ENCODE peak calls at places on chromosomes 5 and 9, in nine cellular contexts. R is right cardiac atrium, Q is lung, P is body of pancreas, K is H1, T is MM.1S, E is neural progenitor cell, I is mammary epithelial cell, W is A549. B is an unnamed sample. For H3K4me1, the result is how much of the 10 kb centered on the place peaks cover.

GRCh38 chr9:27192291-27192960 is 83.4 kb downstream of the TEK start:
- DNase-seq in R (peak), Q (no peak), P (no peak), K (no peak), T (no peak), E (no peak), I (no peak), W (no peak), B (no peak)

GRCh38 chr5:171975262-171975876 is 31.1 kb downstream of the FBXW11 start:
- DNase-seq in R (no peak), Q (no peak), P (peak), K (no peak), T (no peak), E (no peak), I (peak), W (no peak), B (peak)

GRCh38 chr5:68554566-68555279 is 339.2 kb downstream of the PIK3R1 start:
- DNase-seq in R (peak), Q (no peak), P (peak), K (no peak), T (no peak), E (peak), I (no peak), W (no peak), B (peak)

GRCh38 chr5:107805819-107806218 is 135.1 kb upstream of the EFNA5 start:
- DNase-seq in R (no peak), Q (no peak), P (no peak), K (no peak), T (no peak), E (peak), I (no peak), W (no peak), B (no peak)

GRCh38 chr9:87336914-87337333 is 160.7 kb upstream of the DAPK1 start:
- DNase-seq in R (no peak), Q (no peak), P (peak), K (no peak), T (peak), E (peak), I (peak), W (peak), B (peak)

GRCh38 chr5:168978500-168978899 is 322.4 kb downstream of the SLIT3 start:
- DNase-seq in R (no peak), Q (no peak), P (no peak), K (no peak), T (no peak), E (no peak), I (no peak), W (no peak), B (no peak)

GRCh38 chr9:111483419-111483861 is 743 bp downstream of the ECPAS start:
- DNase-seq in R (no peak), Q (peak), P (no peak), K (no peak), T (peak), E (no peak), I (peak), W (no peak), B (no peak)

GRCh38 chr5:33588654-33589372 is 148.0 kb downstream of the TARS1 start:
- DNase-seq in R (no peak), Q (no peak), P (peak), K (peak), T (no peak), E (peak), I (no peak), W (peak), B (peak)

GRCh38 chr9:135029434-135029833 is 58.0 kb upstream of the OLFM1 start:
- DNase-seq in R (no peak), Q (no peak), P (no peak), K (no peak), T (no peak), E (no peak), I (no peak), W (no peak), B (no peak)

GRCh38 chr9:98864257-98865180 is 57.0 kb downstream of the GALNT12 start:
- DNase-seq in R (peak), Q (no peak), P (peak), K (no peak), T (no peak), E (no peak), I (no peak), W (no peak), B (peak)

GRCh38 chr5:26229848-26230247 is 808.5 kb downstream of the CDH9 start:
- DNase-seq in R (no peak), Q (no peak), P (no peak), K (no peak), T (no peak), E (no peak), I (no peak), W (no peak), B (no peak)

GRCh38 chr9:13900449-13900848 is 413.5 kb downstream of the NFIB start:
- DNase-seq in R (no peak), Q (no peak), P (no peak), K (no peak), T (no peak), E (peak), I (peak), W (no peak), B (peak)

GRCh38 chr9:34443533-34443932 is 14.8 kb downstream of the FAM219A start:
- DNase-seq in R (no peak), Q (no peak), P (no peak), K (no peak), T (no peak), E (no peak), I (no peak), W (no peak), B (no peak)

GRCh38 chr5:125401724-125402622 is 655.5 kb upstream of the ZNF608 start:
- DNase-seq in R (no peak), Q (no peak), P (no peak), K (no peak), T (no peak), E (no peak), I (peak), W (no peak), B (no peak)

GRCh38 chr9:128912270-128912853 is 8.4 kb upstream of the PHYHD1 start:
- DNase-seq in R (no peak), Q (peak), P (no peak), K (no peak), T (no peak), E (peak), I (peak), W (peak), B (no peak)

GRCh38 chr9:85502815-85503643 is 238.7 kb downstream of the AGTPBP1 start:
- DNase-seq in R (no peak), Q (no peak), P (no peak), K (no peak), T (peak), E (no peak), I (no peak), W (no peak), B (no peak)

GRCh38 chr5:149054416-149054815 is 8.4 kb downstream of the SH3TC2 start:
- DNase-seq in R (no peak), Q (no peak), P (no peak), K (no peak), T (no peak), E (no peak), I (no peak), W (no peak), B (peak)

GRCh38 chr9:111427186-111427585 is 57.0 kb downstream of the ECPAS start:
- DNase-seq in R (no peak), Q (no peak), P (no peak), K (no peak), T (no peak), E (no peak), I (peak), W (peak), B (no peak)

GRCh38 chr9:83032065-83032625 is 30.8 kb downstream of the RASEF start:
- DNase-seq in R (no peak), Q (peak), P (peak), K (no peak), T (no peak), E (no peak), I (no peak), W (no peak), B (no peak)

GRCh38 chr5:180116441-180117377 is 45.1 kb upstream of the RNF130 start:
- DNase-seq in R (no peak), Q (no peak), P (peak), K (peak), T (no peak), E (peak), I (peak), W (peak), B (no peak)

GRCh38 chr5:12023614-12024241 is 119.5 kb upstream of the CTNND2 start:
- DNase-seq in R (no peak), Q (no peak), P (peak), K (no peak), T (peak), E (peak), I (peak), W (no peak), B (peak)

GRCh38 chr5:120436996-120437395 is 27.1 kb upstream of the PRR16 start:
- DNase-seq in R (no peak), Q (no peak), P (no peak), K (no peak), T (no peak), E (no peak), I (peak), W (no peak), B (no peak)

GRCh38 chr9:91282292-91282691 is 79.4 kb downstream of the AUH start:
- DNase-seq in R (no peak), Q (no peak), P (no peak), K (no peak), T (no peak), E (no peak), I (peak), W (no peak), B (no peak)

GRCh38 chr9:107739601-107740082 is 250.1 kb upstream of the KLF4 start:
- DNase-seq in R (peak), Q (peak), P (peak), K (peak), T (no peak), E (no peak), I (peak), W (no peak), B (no peak)

GRCh38 chr9:95512751-95513120 is 4.0 kb downstream of the PTCH1 start:
- DNase-seq in R (no peak), Q (no peak), P (no peak), K (no peak), T (no peak), E (no peak), I (no peak), W (no peak), B (no peak)

GRCh38 chr9:129139233-129139992 is 28.2 kb downstream of the PTPA start:
- DNase-seq in R (peak), Q (peak), P (peak), K (peak), T (peak), E (peak), I (peak), W (peak), B (peak)

GRCh38 chr5:3535414-3536211 is 60.0 kb upstream of the IRX1 start:
- DNase-seq in R (no peak), Q (no peak), P (no peak), K (no peak), T (no peak), E (no peak), I (no peak), W (no peak), B (peak)

GRCh38 chr5:57834829-57835554 is 352.4 kb upstream of the ACTBL2 start:
- DNase-seq in R (no peak), Q (no peak), P (peak), K (peak), T (no peak), E (peak), I (peak), W (no peak), B (peak)

GRCh38 chr9:29285818-29286217 is 1712.5 kb upstream of the C9orf72 start:
- DNase-seq in R (no peak), Q (no peak), P (no peak), K (no peak), T (no peak), E (peak), I (peak), W (no peak), B (no peak)

GRCh38 chr9:2015581-2016410 is 649 bp downstream of the SMARCA2 start:
- DNase-seq in R (peak), Q (peak), P (peak), K (peak), T (peak), E (peak), I (peak), W (peak), B (peak)

GRCh38 chr5:43409809-43410271 is 2.4 kb downstream of the CCL28 start:
- DNase-seq in R (no peak), Q (peak), P (peak), K (no peak), T (no peak), E (no peak), I (no peak), W (no peak), B (peak)

GRCh38 chr5:34930527-34930844 is 1.1 kb downstream of the DNAJC21 start:
- DNase-seq in R (no peak), Q (no peak), P (no peak), K (no peak), T (no peak), E (no peak), I (peak), W (no peak), B (no peak)

GRCh38 chr9:135780626-135781025 is 78.6 kb downstream of the KCNT1 start:
- DNase-seq in R (no peak), Q (no peak), P (no peak), K (no peak), T (no peak), E (no peak), I (no peak), W (no peak), B (no peak)

GRCh38 chr5:138243794-138244193 is 30.6 kb downstream of the GFRA3 start:
- DNase-seq in R (no peak), Q (no peak), P (no peak), K (no peak), T (no peak), E (no peak), I (peak), W (no peak), B (no peak)

GRCh38 chr5:75363111-75363510 is 26.1 kb downstream of the HMGCR start:
- DNase-seq in R (no peak), Q (no peak), P (no peak), K (no peak), T (no peak), E (peak), I (no peak), W (no peak), B (peak)

GRCh38 chr5:9332026-9332425 is 213.8 kb downstream of the SEMA5A start:
- DNase-seq in R (no peak), Q (no peak), P (no peak), K (no peak), T (no peak), E (no peak), I (no peak), W (no peak), B (no peak)

GRCh38 chr9:100725376-100725775 is 147.5 kb downstream of the CAVIN4 start:
- DNase-seq in R (no peak), Q (no peak), P (no peak), K (no peak), T (no peak), E (no peak), I (no peak), W (no peak), B (no peak)

GRCh38 chr5:139767960-139768359 is 27.6 kb upstream of the PSD2 start:
- DNase-seq in R (peak), Q (peak), P (no peak), K (no peak), T (no peak), E (no peak), I (no peak), W (no peak), B (no peak)
- H3K4me1 ChIP-seq in R (under half), Q (under half), P (under half), K (under half), T (under half), E (under half), I (under half), W (under half), B (under half)

GRCh38 chr5:39049298-39049697 is 24.9 kb downstream of the RICTOR start:
- DNase-seq in R (no peak), Q (no peak), P (no peak), K (no peak), T (no peak), E (no peak), I (no peak), W (no peak), B (no peak)

GRCh38 chr5:39053189-39053588 is 21.0 kb downstream of the RICTOR start:
- DNase-seq in R (no peak), Q (no peak), P (no peak), K (no peak), T (no peak), E (no peak), I (no peak), W (no peak), B (no peak)

GRCh38 chr5:39055027-39055759 is 19.0 kb downstream of the RICTOR start:
- DNase-seq in R (no peak), Q (no peak), P (no peak), K (no peak), T (no peak), E (no peak), I (no peak), W (no peak), B (no peak)

GRCh38 chr5:39055760-39056393 is 18.3 kb downstream of the RICTOR start:
- DNase-seq in R (no peak), Q (no peak), P (no peak), K (no peak), T (no peak), E (no peak), I (no peak), W (no peak), B (no peak)

DNA sequence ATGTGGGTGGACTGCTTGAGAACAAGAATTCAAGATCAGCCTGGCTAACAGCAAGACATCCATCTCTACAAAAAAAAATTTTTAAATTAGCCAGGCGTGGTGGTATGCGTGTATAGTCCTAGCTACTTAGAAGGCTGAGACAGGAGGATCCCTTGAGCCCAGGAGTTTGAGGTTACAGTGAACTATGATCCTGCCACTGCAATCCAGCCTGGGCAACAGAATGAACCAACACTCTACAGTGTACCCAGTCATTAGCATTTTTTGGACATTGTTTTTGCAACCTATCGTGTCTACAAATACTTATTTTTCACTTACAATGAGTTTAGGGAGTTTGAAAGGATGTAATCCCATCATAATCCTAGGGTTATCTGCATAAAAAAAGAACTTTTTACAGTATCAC is 22.1 kb downstream of the RICTOR start:
- DNase-seq in R (no peak), Q (no peak), P (no peak), K (no peak), T (no peak), E (no peak), I (no peak), W (no peak), B (no peak)
- H3K27ac ChIP-seq in R (no peak), Q (no peak), P (no peak), K (no peak), T (no peak), E (no peak), I (no peak), W (no peak), B (no peak)

GRCh38 chr9:92976436-92976835 is 29.1 kb downstream of the FGD3 start:
- DNase-seq in R (no peak), Q (no peak), P (no peak), K (no peak), T (no peak), E (no peak), I (no peak), W (no peak), B (no peak)

GRCh38 chr9:92977279-92977678 is 30.0 kb downstream of the FGD3 start:
- DNase-seq in R (no peak), Q (no peak), P (no peak), K (no peak), T (no peak), E (no peak), I (no peak), W (no peak), B (no peak)

GRCh38 chr9:92980085-92980745 is 32.9 kb downstream of the FGD3 start:
- DNase-seq in R (no peak), Q (no peak), P (no peak), K (no peak), T (peak), E (no peak), I (peak), W (no peak), B (peak)

GRCh38 chr9:92979657-92980056 is 32.3 kb downstream of the FGD3 start:
- DNase-seq in R (no peak), Q (no peak), P (no peak), K (no peak), T (no peak), E (no peak), I (no peak), W (no peak), B (no peak)

GRCh38 chr9:92978345-92978875 is 31.1 kb downstream of the FGD3 start:
- DNase-seq in R (no peak), Q (no peak), P (no peak), K (no peak), T (no peak), E (no peak), I (no peak), W (no peak), B (no peak)
- H3K4me1 ChIP-seq in R (under half), Q (under half), P (under half), K (under half), T (under half), E (under half), I (under half), W (under half), B (under half)

GRCh38 chr5:1479066-1479465 is 33.8 kb upstream of the SLC6A3 start:
- DNase-seq in R (no peak), Q (no peak), P (no peak), K (no peak), T (no peak), E (no peak), I (no peak), W (no peak), B (no peak)
- H3K27ac ChIP-seq in R (no peak), Q (no peak), P (no peak), K (no peak), T (no peak), E (no peak), I (no peak), W (peak), B (no peak)

DNA sequence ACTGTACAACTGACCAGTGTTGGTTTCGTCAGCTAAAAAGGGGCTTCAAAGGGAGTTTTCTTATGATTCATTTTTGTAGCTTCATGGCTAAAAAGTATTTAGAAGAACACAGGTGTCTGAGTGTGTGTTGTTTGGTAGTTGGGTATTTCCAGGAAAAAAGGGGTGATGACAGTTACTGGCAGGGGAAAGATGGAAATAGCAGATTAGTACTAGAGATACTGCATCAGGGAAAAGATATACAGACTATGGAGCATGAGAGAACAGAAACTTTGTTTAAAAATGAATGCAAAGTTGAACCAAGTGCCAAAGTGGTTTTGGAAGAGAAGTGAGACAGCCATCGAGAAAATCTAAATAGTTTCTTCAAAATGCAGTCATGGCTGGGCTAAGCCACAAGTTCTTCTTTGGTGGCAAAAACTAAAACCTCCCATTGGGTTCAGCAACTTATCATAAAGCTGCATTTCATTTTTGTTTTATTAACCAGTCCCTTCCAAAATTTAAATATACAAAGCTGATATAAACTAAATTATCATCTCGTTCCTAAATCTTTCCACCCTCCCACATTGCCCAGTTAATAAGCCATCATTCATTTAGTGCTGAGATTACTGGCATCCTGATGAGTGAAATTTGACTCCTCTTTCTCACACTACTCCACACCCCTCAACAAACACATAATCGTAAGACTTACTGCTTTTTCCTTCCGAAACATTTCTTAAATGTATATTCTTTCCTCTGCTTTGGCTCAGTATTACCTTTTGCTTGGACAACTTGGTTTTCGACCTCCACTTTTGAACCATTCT is 33.5 kb downstream of the ELL2 start:
- DNase-seq in R (no peak), Q (no peak), P (no peak), K (no peak), T (peak), E (no peak), I (no peak), W (no peak), B (no peak)
- H3K4me1 ChIP-seq in R (under half), Q (under half), P (half or more), K (under half), T (half or more), E (under half), I (under half), W (under half), B (under half)

GRCh38 chr5:159083532-159083931 is 16.2 kb downstream of the EBF1 start:
- DNase-seq in R (no peak), Q (no peak), P (no peak), K (no peak), T (no peak), E (peak), I (no peak), W (no peak), B (no peak)
- H3K27ac ChIP-seq in R (no peak), Q (no peak), P (no peak), K (no peak), T (no peak), E (no peak), I (no peak), W (no peak), B (no peak)

DNA sequence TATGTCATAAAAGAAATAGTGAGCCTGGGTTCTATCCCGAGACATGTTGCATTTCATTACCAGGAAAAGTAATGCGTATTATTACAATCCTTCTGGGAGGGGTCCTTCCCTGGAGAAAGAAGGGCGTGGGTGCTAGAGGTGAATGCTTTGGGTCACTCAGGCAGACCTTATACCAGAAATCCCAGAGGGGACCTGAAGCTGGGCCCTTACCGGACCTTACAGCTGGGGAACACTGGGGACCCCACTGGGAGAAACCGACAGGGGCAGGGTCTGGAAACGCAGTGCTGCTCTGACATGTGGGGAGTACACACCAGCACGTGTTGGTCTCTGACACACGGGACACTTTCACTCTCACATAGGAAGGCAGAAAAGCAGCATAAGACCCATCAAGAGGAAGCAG is 71.3 kb downstream of the LMNB1 start:
- DNase-seq in R (no peak), Q (no peak), P (no peak), K (peak), T (no peak), E (no peak), I (no peak), W (no peak), B (no peak)
- H3K4me1 ChIP-seq in R (under half), Q (under half), P (under half), K (under half), T (under half), E (under half), I (under half), W (under half), B (under half)

B was measured in trophoblast cell.